ENCODE peak calls at places on chromosomes 1 and 21, in eight cellular contexts. One of them, this sample, is unnamed.

GRCh38 chr1:39021431-39021830 is 4.7 kb upstream of the NDUFS5 start:
- DNase-seq in Ammon's horn: no peak
- DNase-seq in nucleus accumbens: no peak
- DNase-seq in brain pericyte: no peak
- DNase-seq in HCT116: no peak
- DNase-seq in T follicular helper cell: no peak
- DNase-seq in EH: peak
- DNase-seq in cardiac septum: no peak
- DNase-seq in this sample: no peak

GRCh38 chr1:90340604-90341003 is 345.7 kb downstream of the ZNF326 start:
- DNase-seq in nucleus accumbens: no peak
- DNase-seq in T follicular helper cell: no peak
- DNase-seq in cardiac septum: no peak
- DNase-seq in Ammon's horn: no peak
- DNase-seq in HCT116: no peak
- DNase-seq in EH: no peak
- DNase-seq in brain pericyte: no peak
- DNase-seq in this sample: no peak

GRCh38 chr1:222909586-222909985 is 94.7 kb downstream of the DISP1 start:
- DNase-seq in EH: peak
- DNase-seq in brain pericyte: no peak
- DNase-seq in nucleus accumbens: no peak
- DNase-seq in Ammon's horn: no peak
- DNase-seq in cardiac septum: no peak
- DNase-seq in T follicular helper cell: no peak
- DNase-seq in HCT116: no peak
- DNase-seq in this sample: no peak

GRCh38 chr1:179745743-179746142 is 2.7 kb downstream of the FAM163A start:
- DNase-seq in nucleus accumbens: no peak
- DNase-seq in EH: no peak
- DNase-seq in T follicular helper cell: no peak
- DNase-seq in HCT116: no peak
- DNase-seq in cardiac septum: no peak
- DNase-seq in brain pericyte: no peak
- DNase-seq in Ammon's horn: no peak
- DNase-seq in this sample: no peak

GRCh38 chr1:39573736-39574624 is 2.6 kb downstream of the PABPC4 start:
- DNase-seq in Ammon's horn: peak
- DNase-seq in cardiac septum: no peak
- DNase-seq in EH: peak
- DNase-seq in T follicular helper cell: no peak
- DNase-seq in nucleus accumbens: no peak
- DNase-seq in brain pericyte: no peak
- DNase-seq in HCT116: no peak
- DNase-seq in this sample: no peak

GRCh38 chr21:38319781-38320180 is 63.0 kb downstream of the KCNJ15 start:
- DNase-seq in EH: peak
- DNase-seq in Ammon's horn: no peak
- DNase-seq in brain pericyte: no peak
- DNase-seq in nucleus accumbens: no peak
- DNase-seq in T follicular helper cell: no peak
- DNase-seq in HCT116: no peak
- DNase-seq in cardiac septum: no peak
- DNase-seq in this sample: no peak

GRCh38 chr1:77533660-77534295 is 148.7 kb downstream of the ZZZ3 start:
- DNase-seq in EH: peak
- DNase-seq in HCT116: peak
- DNase-seq in nucleus accumbens: peak
- DNase-seq in cardiac septum: peak
- DNase-seq in Ammon's horn: peak
- DNase-seq in brain pericyte: no peak
- DNase-seq in T follicular helper cell: peak
- DNase-seq in this sample: peak

GRCh38 chr1:47999097-47999496 is 1.9 kb upstream of the TRABD2B start:
- DNase-seq in HCT116: no peak
- DNase-seq in brain pericyte: no peak
- DNase-seq in cardiac septum: no peak
- DNase-seq in Ammon's horn: no peak
- DNase-seq in T follicular helper cell: no peak
- DNase-seq in EH: no peak
- DNase-seq in nucleus accumbens: no peak
- DNase-seq in this sample: no peak

GRCh38 chr1:171595324-171595723 is 26.7 kb upstream of the MYOCOS start:
- DNase-seq in brain pericyte: no peak
- DNase-seq in Ammon's horn: no peak
- DNase-seq in cardiac septum: no peak
- DNase-seq in T follicular helper cell: no peak
- DNase-seq in nucleus accumbens: no peak
- DNase-seq in HCT116: no peak
- DNase-seq in EH: peak
- DNase-seq in this sample: no peak

GRCh38 chr1:146007048-146007784 is 10.8 kb upstream of the TXNIP start:
- DNase-seq in Ammon's horn: peak
- DNase-seq in cardiac septum: no peak
- DNase-seq in brain pericyte: no peak
- DNase-seq in HCT116: peak
- DNase-seq in EH: peak
- DNase-seq in T follicular helper cell: peak
- DNase-seq in nucleus accumbens: peak
- DNase-seq in this sample: peak

GRCh38 chr1:180181048-180181447 is 26.4 kb downstream of the QSOX1 start:
- DNase-seq in HCT116: no peak
- DNase-seq in brain pericyte: no peak
- DNase-seq in Ammon's horn: no peak
- DNase-seq in EH: peak
- DNase-seq in T follicular helper cell: no peak
- DNase-seq in cardiac septum: peak
- DNase-seq in nucleus accumbens: no peak
- DNase-seq in this sample: no peak

GRCh38 chr1:40303051-40303771 is 13.9 kb downstream of the COL9A2 start:
- DNase-seq in EH: no peak
- DNase-seq in Ammon's horn: no peak
- DNase-seq in HCT116: no peak
- DNase-seq in nucleus accumbens: no peak
- DNase-seq in T follicular helper cell: no peak
- DNase-seq in cardiac septum: no peak
- DNase-seq in brain pericyte: no peak
- DNase-seq in this sample: no peak

GRCh38 chr1:24705260-24706073 is 39.8 kb upstream of the CLIC4 start:
- DNase-seq in cardiac septum: peak
- DNase-seq in T follicular helper cell: no peak
- DNase-seq in brain pericyte: peak
- DNase-seq in EH: peak
- DNase-seq in nucleus accumbens: peak
- DNase-seq in HCT116: peak
- DNase-seq in Ammon's horn: peak
- DNase-seq in this sample: peak

GRCh38 chr1:21216835-21217811 is 40.4 kb upstream of the EIF4G3 start:
- DNase-seq in nucleus accumbens: peak
- DNase-seq in brain pericyte: no peak
- DNase-seq in cardiac septum: no peak
- DNase-seq in HCT116: peak
- DNase-seq in EH: peak
- DNase-seq in T follicular helper cell: peak
- DNase-seq in Ammon's horn: peak
- DNase-seq in this sample: peak

GRCh38 chr1:225847610-225848009 is 34.6 kb downstream of the TMEM63A start:
- DNase-seq in Ammon's horn: no peak
- DNase-seq in cardiac septum: no peak
- DNase-seq in HCT116: no peak
- DNase-seq in brain pericyte: no peak
- DNase-seq in T follicular helper cell: no peak
- DNase-seq in EH: no peak
- DNase-seq in nucleus accumbens: no peak
- DNase-seq in this sample: no peak

GRCh38 chr21:33661146-33661545 is 18.8 kb downstream of the ITSN1 start:
- DNase-seq in Ammon's horn: no peak
- DNase-seq in nucleus accumbens: no peak
- DNase-seq in HCT116: no peak
- DNase-seq in EH: peak
- DNase-seq in T follicular helper cell: no peak
- DNase-seq in cardiac septum: no peak
- DNase-seq in brain pericyte: no peak
- DNase-seq in this sample: no peak